ENCODE peak calls at places on chromosome 21, in four cellular contexts. R is stomach, Q is cardiac muscle cell, S is heart left ventricle. X is an unnamed sample.
A peak's percentile ranks its signal among the peaks of the same experiment; 100 is the strongest.

GRCh38 chr21:19900149-19900548 is 1098.1 kb upstream of the NCAM2 start:
- DNase-seq in Q (no peak), S (no peak), R (no peak), X (no peak)

GRCh38 chr21:37780991-37781983 is 135.0 kb downstream of the KCNJ6 start:
- DNase-seq in S (no peak), Q (no peak), R (no peak), X (no peak)

GRCh38 chr21:18661842-18662241 is 258.3 kb upstream of the TMPRSS15 start:
- DNase-seq in R (no peak), Q (no peak), S (no peak), X (no peak)

GRCh38 chr21:31514598-31514997 is 144.9 kb upstream of the SOD1 start:
- DNase-seq in Q (peak; percentile 14), R (no peak), S (no peak), X (peak; percentile 39)

GRCh38 chr21:46554431-46555224 is 50.3 kb downstream of the S100B start:
- DNase-seq in R (peak; percentile 25), S (no peak), Q (no peak), X (no peak)

GRCh38 chr21:45454924-45455315 is 50.0 kb downstream of the COL18A1 start:
- DNase-seq in Q (peak; percentile 62), S (no peak), R (no peak), X (peak; percentile 11)

GRCh38 chr21:45401916-45402900 is 2.8 kb upstream of the COL18A1 start:
- DNase-seq in R (no peak), Q (peak; percentile 77), S (no peak), X (peak; percentile 5)

GRCh38 chr21:40176732-40177131 is 309.5 kb downstream of the PCP4 start:
- DNase-seq in R (no peak), S (no peak), Q (no peak), X (peak; percentile 28)

GRCh38 chr21:46322351-46323226 is 1.1 kb downstream of the C21orf58 start:
- DNase-seq in S (no peak), Q (peak; percentile 45), R (no peak), X (peak; percentile 22)

GRCh38 chr21:25896657-25897056 is 161.9 kb downstream of the GABPA start:
- DNase-seq in R (no peak), S (no peak), Q (no peak), X (no peak)

GRCh38 chr21:34889287-34889536 is 159.9 kb downstream of the RUNX1 start:
- DNase-seq in S (peak; percentile 32), R (peak; percentile 57), Q (peak; percentile 87), X (no peak)

GRCh38 chr21:34889537-34890257 is 159.4 kb downstream of the RUNX1 start:
- DNase-seq in Q (peak; percentile 88), R (peak; percentile 86), S (peak; percentile 74), X (peak; percentile 82)

GRCh38 chr21:34891610-34891943 is 157.5 kb downstream of the RUNX1 start:
- DNase-seq in S (no peak), R (no peak), Q (no peak), X (no peak)

GRCh38 chr21:34890724-34891609 is 158.1 kb downstream of the RUNX1 start:
- DNase-seq in S (peak; percentile 21), Q (peak; percentile 56), R (no peak), X (no peak)

DNA sequence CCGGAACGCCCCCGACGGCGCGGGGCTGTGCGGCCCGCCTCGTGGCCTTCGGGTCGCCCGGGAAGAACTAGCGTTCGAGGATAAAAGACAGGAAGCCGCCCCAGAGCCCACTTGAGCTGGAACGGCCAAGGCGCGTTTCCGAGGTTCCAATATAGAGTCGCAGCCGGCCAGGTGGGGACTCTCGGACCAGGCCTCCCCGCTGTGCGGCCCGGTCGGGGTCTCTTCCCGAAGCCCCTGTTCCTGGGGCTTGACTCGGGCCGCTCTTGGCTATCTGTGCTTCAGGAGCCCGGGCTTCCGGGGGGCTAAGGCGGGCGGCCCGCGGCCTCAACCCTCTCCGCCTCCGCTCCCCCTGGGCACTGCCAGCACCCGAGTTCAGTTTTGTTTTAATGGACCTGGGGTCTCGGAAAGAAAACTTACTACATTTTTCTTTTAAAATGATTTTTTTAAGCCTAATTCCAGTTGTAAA is 158.8 kb downstream of the RUNX1 start:
- DNase-seq in Q (no peak), R (no peak), S (no peak), X (no peak)
- TF ChIP-seq CTCF in Q (no peak), R (no peak), S (peak; percentile 0), X (no peak)

GRCh38 chr21:30463713-30464112 is 16.5 kb downstream of the KRTAP19-1 start:
- DNase-seq in Q (no peak), R (no peak), S (no peak), X (no peak)
- TF ChIP-seq CTCF in Q (no peak), R (no peak), S (no peak), X (peak; percentile 74)

GRCh38 chr21:39036581-39036980 is 146.7 kb downstream of the PSMG1 start:
- DNase-seq in Q (no peak), S (no peak), R (no peak), X (no peak)

GRCh38 chr21:39030127-39030884 is 152.9 kb downstream of the PSMG1 start:
- DNase-seq in Q (no peak), S (no peak), R (no peak), X (no peak)

GRCh38 chr21:39034590-39035536 is 148.4 kb downstream of the PSMG1 start:
- DNase-seq in R (no peak), Q (no peak), S (no peak), X (no peak)

GRCh38 chr21:39037807-39038405 is 145.3 kb downstream of the PSMG1 start:
- DNase-seq in S (no peak), R (no peak), Q (no peak), X (no peak)

GRCh38 chr21:39033878-39034589 is 149.2 kb downstream of the PSMG1 start:
- DNase-seq in Q (peak; percentile 49), R (peak; percentile 63), S (no peak), X (no peak)
- TF ChIP-seq CTCF in Q (no peak), R (no peak), S (no peak), X (no peak)

GRCh38 chr21:15064576-15065380 is at the start of gene NRIP1:
- DNase-seq in R (peak; percentile 92), S (peak; percentile 94), Q (peak; percentile 97), X (peak; percentile 92)

GRCh38 chr21:15063821-15064575 is 802 bp downstream of the NRIP1 start:
- DNase-seq in S (peak; percentile 57), R (peak; percentile 65), Q (peak; percentile 48), X (peak; percentile 70)

GRCh38 chr21:15062566-15062965 is 2.2 kb downstream of the NRIP1 start:
- DNase-seq in S (no peak), Q (peak; percentile 44), R (no peak), X (no peak)

GRCh38 chr21:15061747-15062146 is 3.1 kb downstream of the NRIP1 start:
- DNase-seq in S (no peak), R (no peak), Q (no peak), X (no peak)

GRCh38 chr21:15063081-15063820 is 1.5 kb downstream of the NRIP1 start:
- DNase-seq in R (no peak), Q (peak; percentile 40), S (no peak), X (no peak)
- TF ChIP-seq CTCF in R (no peak), Q (no peak), S (no peak), X (no peak)

GRCh38 chr21:42753804-42754203 is 100.4 kb downstream of the PDE9A start:
- DNase-seq in R (no peak), Q (no peak), S (no peak), X (peak; percentile 35)

GRCh38 chr21:42754270-42754933 is 101.0 kb downstream of the PDE9A start:
- DNase-seq in S (no peak), Q (no peak), R (no peak), X (peak; percentile 52)

GRCh38 chr21:42749226-42749625 is 95.8 kb downstream of the PDE9A start:
- DNase-seq in Q (no peak), R (no peak), S (no peak), X (no peak)

GRCh38 chr21:42750737-42751530 is 97.5 kb downstream of the PDE9A start:
- DNase-seq in Q (no peak), S (no peak), R (no peak), X (no peak)

DNA sequence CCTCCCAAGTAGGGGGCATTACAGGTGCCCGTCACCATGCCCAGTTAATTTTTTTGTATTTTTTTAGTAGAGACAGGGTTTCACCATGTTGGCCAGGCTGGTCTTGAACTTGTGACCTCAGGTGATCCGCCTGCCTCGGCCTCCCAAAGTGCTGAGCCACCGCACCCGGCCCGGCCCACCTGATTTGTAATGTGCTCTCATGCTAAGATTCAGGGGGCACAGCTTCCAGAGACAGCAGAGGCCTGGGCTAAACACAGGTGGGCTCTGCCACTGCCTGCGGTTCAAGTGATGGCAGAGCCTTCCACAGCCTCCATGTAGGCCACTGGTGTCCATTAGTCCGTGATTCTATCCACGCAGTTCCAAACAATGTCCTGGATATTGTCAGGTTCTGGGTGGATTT is 98.4 kb downstream of the PDE9A start:
- DNase-seq in R (no peak), Q (no peak), S (no peak), X (no peak)
- TF ChIP-seq CTCF in R (no peak), Q (no peak), S (no peak), X (no peak)

GRCh38 chr21:42722153-42722552 is 68.7 kb downstream of the PDE9A start:
- DNase-seq in R (no peak), Q (no peak), S (no peak), X (no peak)

GRCh38 chr21:42724226-42724920 is 71.0 kb downstream of the PDE9A start:
- DNase-seq in Q (peak; percentile 95), R (no peak), S (peak; percentile 42), X (no peak)

GRCh38 chr21:42722808-42723470 is 69.5 kb downstream of the PDE9A start:
- DNase-seq in R (no peak), Q (no peak), S (no peak), X (no peak)

GRCh38 chr21:42725416-42725930 is 72.1 kb downstream of the PDE9A start:
- DNase-seq in R (peak; percentile 20), S (no peak), Q (no peak), X (no peak)

DNA sequence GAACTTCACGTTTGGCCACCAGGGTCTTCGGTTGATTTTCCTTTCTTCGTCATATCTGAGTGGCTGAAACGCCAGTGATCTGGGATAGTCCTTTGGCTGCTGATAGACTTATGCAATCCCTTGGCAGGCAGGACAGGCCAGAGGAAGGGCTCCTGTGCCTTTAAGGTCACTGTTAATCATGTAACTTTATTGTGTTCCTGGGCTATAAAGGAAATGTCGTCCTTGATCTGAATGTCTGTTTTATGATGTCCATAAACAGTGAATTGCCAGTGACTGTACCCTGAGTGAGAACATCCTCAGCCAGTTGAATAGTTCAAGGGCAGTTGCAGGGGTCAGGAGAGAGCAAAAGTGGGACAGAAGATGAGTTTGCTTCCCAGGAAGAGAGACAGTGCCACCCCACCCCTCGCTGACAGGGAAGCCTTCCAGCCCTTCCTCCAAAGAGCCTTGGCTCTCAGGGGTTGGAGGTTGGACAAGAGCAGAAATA is 68.0 kb downstream of the PDE9A start:
- DNase-seq in Q (peak; percentile 26), R (no peak), S (peak; percentile 32), X (no peak)
- TF ChIP-seq CTCF in Q (no peak), R (no peak), S (no peak), X (no peak)

GRCh38 chr21:16002872-16003466 is 273.2 kb downstream of the USP25 start:
- DNase-seq in R (no peak), S (no peak), Q (peak; percentile 52), X (no peak)
- TF ChIP-seq CTCF in R (no peak), S (peak; percentile 18), Q (peak; percentile 45), X (no peak)

X was measured in glutamatergic neuron.